ENCODE peak calls at places on chromosomes 1 and 21, in seven cellular contexts. P is cardiac muscle cell, C is heart left ventricle, J is IMR-90, U is hepatocyte, I is lower lobe of right lung, V is left ventricle myocardium inferior. K is an unnamed sample. For H3K4me1, the result is how much of the 10 kb centered on the place peaks cover.

GRCh38 chr1:14259191-14259757 is 339.2 kb upstream of the KAZN start:
- DNase-seq in I (peak), V (peak), J (no peak), U (no peak), P (peak), C (peak), K (peak)

GRCh38 chr1:240399381-240399780 is 212.6 kb downstream of the GREM2 start:
- DNase-seq in V (no peak), P (peak), C (no peak), I (no peak), J (peak), U (peak), K (no peak)

GRCh38 chr1:112807999-112808398 is 92.9 kb upstream of the PPM1J start:
- DNase-seq in I (no peak), P (no peak), C (no peak), J (no peak), V (no peak), U (no peak), K (peak)

GRCh38 chr1:235074335-235075120 is 54.1 kb downstream of the TOMM20 start:
- DNase-seq in I (peak), J (peak), V (peak), U (peak), P (peak), C (no peak), K (peak)

GRCh38 chr1:77605246-77606026 is 77.0 kb downstream of the ZZZ3 start:
- DNase-seq in C (peak), I (peak), V (peak), P (peak), U (peak), J (peak), K (peak)

GRCh38 chr1:205568469-205569361 is 63.1 kb downstream of the ELK4 start:
- DNase-seq in U (peak), C (peak), V (no peak), P (peak), J (no peak), I (no peak), K (no peak)

GRCh38 chr1:43992232-43992995 is 1.0 kb downstream of the CCDC24 start:
- DNase-seq in U (no peak), I (no peak), P (no peak), V (no peak), C (no peak), J (no peak), K (no peak)

GRCh38 chr1:153567621-153568366 is 2.1 kb upstream of the S100A2 start:
- DNase-seq in I (no peak), V (no peak), J (peak), C (no peak), P (no peak), U (peak), K (no peak)

GRCh38 chr1:63773815-63774616 is at the start of gene ROR1:
- DNase-seq in I (peak), C (peak), V (peak), J (peak), P (peak), U (peak), K (peak)

GRCh38 chr1:116268211-116268610 is 104.8 kb upstream of the ATP1A1 start:
- DNase-seq in J (no peak), U (peak), C (no peak), V (no peak), I (peak), P (peak), K (no peak)

GRCh38 chr1:63368131-63368530 is 704 bp downstream of the ALG6 start:
- DNase-seq in U (no peak), J (no peak), I (no peak), P (no peak), C (no peak), V (no peak), K (no peak)

GRCh38 chr1:153386500-153386901 is 4.4 kb downstream of the S100A8 start:
- DNase-seq in I (peak), V (peak), U (no peak), J (no peak), C (peak), P (no peak), K (peak)

GRCh38 chr1:172293379-172293778 is 127.1 kb upstream of the C1orf105 start:
- DNase-seq in V (no peak), P (peak), C (no peak), I (no peak), J (peak), U (no peak), K (no peak)

GRCh38 chr21:36156815-36157670 is at the start of gene DOP1B:
- DNase-seq in C (no peak), I (no peak), J (no peak), V (peak), U (no peak), P (no peak), K (no peak)

GRCh38 chr1:205348559-205349477 is 7.9 kb downstream of the KLHDC8A start:
- DNase-seq in P (no peak), V (no peak), C (no peak), J (no peak), U (no peak), I (no peak), K (no peak)

GRCh38 chr1:26602378-26602959 is 72.9 kb downstream of the RPS6KA1 start:
- DNase-seq in I (no peak), J (peak), C (peak), P (peak), V (no peak), U (peak), K (peak)

GRCh38 chr1:8211620-8212442 is 106.1 kb upstream of the SLC45A1 start:
- DNase-seq in V (no peak), I (peak), U (peak), P (peak), C (no peak), J (peak), K (no peak)

GRCh38 chr1:3170566-3171453 is 101.8 kb downstream of the PRDM16 start:
- DNase-seq in P (peak), J (no peak), I (peak), C (peak), U (peak), V (peak), K (peak)

GRCh38 chr1:111515291-111516007 is 12.0 kb upstream of the ADORA3 start:
- DNase-seq in J (peak), P (peak), C (peak), V (peak), I (peak), U (no peak), K (peak)

GRCh38 chr1:108609483-108610066 is 49.7 kb downstream of the EEIG2 start:
- DNase-seq in P (peak), J (no peak), U (no peak), I (no peak), C (peak), V (no peak), K (no peak)

GRCh38 chr1:206971029-206971655 is 882 bp upstream of the FCAMR start:
- DNase-seq in C (no peak), P (no peak), I (no peak), J (no peak), U (no peak), V (no peak), K (no peak)

GRCh38 chr1:104387716-104388508 is 638.2 kb downstream of the AMY1C start:
- DNase-seq in U (no peak), J (no peak), P (no peak), I (no peak), C (no peak), V (no peak), K (no peak)

GRCh38 chr1:219801433-219801832 is 126.9 kb downstream of the SLC30A10 start:
- DNase-seq in I (no peak), P (no peak), C (no peak), V (no peak), J (no peak), U (no peak), K (no peak)

GRCh38 chr21:44423312-44423821 is 31.9 kb upstream of the LRRC3 start:
- DNase-seq in V (peak), I (no peak), J (no peak), U (no peak), C (peak), P (no peak), K (no peak)

GRCh38 chr21:37348664-37349063 is 17.9 kb upstream of the DYRK1A start:
- DNase-seq in C (no peak), P (no peak), I (no peak), J (no peak), U (no peak), V (no peak), K (no peak)

GRCh38 chr1:47436304-47436978 is 1.4 kb upstream of the FOXD2 start:
- DNase-seq in U (peak), I (peak), P (peak), V (peak), J (peak), C (peak), K (peak)

GRCh38 chr1:14443164-14443787 is 155.2 kb upstream of the KAZN start:
- DNase-seq in I (no peak), U (no peak), V (no peak), C (no peak), J (peak), P (peak), K (no peak)

GRCh38 chr1:227212164-227212563 is 106.1 kb downstream of the CDC42BPA start:
- DNase-seq in J (no peak), P (no peak), C (no peak), U (no peak), I (no peak), V (no peak), K (no peak)

GRCh38 chr21:46299167-46299566 is 13.0 kb downstream of the YBEY start:
- DNase-seq in C (no peak), I (peak), P (no peak), U (no peak), J (no peak), V (no peak), K (no peak)

GRCh38 chr1:70667771-70668170 is 256.7 kb downstream of the CTH start:
- DNase-seq in J (no peak), C (no peak), I (no peak), P (no peak), V (no peak), U (no peak), K (no peak)

GRCh38 chr1:11714831-11715574 is 20.9 kb upstream of the AGTRAP start:
- DNase-seq in I (no peak), U (no peak), J (no peak), V (no peak), C (no peak), P (peak), K (no peak)

GRCh38 chr1:11719313-11720032 is 16.5 kb upstream of the AGTRAP start:
- DNase-seq in J (peak), P (peak), V (peak), U (peak), C (peak), I (peak), K (peak)

GRCh38 chr1:11721301-11721700 is 14.6 kb upstream of the AGTRAP start:
- DNase-seq in P (no peak), J (no peak), I (no peak), C (no peak), V (no peak), U (no peak), K (no peak)

GRCh38 chr1:11720523-11720922 is 15.4 kb upstream of the AGTRAP start:
- DNase-seq in I (no peak), V (no peak), U (no peak), C (no peak), P (no peak), J (no peak), K (no peak)

DNA sequence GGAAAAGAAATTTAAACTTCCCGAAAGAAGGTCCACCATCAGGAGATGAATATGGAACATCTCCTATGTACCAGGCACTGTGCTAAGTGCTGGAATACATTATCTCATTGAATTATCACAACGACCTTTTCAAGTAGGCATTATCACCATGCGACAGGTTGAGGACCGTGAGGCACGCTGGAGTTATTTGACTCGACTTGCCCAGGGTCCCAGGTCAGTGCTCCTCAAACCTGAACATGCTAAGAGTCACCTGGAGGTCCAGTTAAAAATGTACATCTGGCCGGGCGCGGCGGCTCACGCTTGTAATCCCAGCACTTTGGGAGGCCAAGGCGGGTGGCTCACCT is 15.9 kb upstream of the AGTRAP start:
- DNase-seq in I (no peak), P (no peak), V (no peak), U (no peak), J (no peak), C (no peak), K (no peak)
- TF ChIP-seq CTCF in I (no peak), P (no peak), V (peak), U (no peak), J (no peak), C (no peak), K (no peak)

DNA sequence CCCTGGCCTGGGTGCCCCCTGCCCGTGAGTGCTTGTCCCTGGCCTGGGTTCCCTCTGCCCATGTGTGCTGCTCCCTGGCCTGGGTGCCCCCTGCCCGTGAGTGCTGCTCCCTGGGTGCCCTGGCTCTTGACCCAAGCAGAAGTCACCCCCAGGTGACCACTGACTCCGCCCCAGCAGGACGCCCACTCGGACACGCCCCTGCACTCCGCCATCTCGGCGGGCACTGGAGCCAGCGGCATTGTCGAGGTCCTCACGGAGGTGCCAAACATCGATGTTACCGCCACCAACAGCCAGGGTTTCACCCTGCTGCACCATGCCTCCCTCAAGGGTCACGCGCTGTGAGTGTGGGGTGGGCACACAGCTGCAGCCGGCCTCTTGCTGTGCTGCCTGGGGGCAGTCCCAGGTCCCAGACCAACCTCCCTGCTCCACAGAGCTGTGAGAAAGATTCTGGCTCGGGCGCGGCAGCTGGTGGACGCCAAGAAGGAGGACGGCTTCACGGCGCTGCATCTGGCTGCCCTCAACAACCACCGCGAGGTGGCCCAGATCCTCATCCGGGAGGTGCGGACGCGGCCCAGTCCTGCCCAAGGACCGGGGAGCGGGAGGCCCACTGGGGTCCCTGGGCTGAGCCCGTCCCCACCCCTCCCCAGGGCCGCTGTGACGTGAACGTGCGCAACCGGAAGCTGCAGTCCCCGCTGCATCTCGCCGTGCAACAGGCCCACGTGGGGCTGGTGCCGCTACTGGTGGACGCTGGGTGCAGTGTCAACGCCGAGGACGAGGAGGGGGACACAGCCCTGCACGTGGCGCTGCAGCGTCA is 3.9 kb upstream of the MMP23B start:
- DNase-seq in I (peak), C (no peak), U (peak), P (no peak), V (no peak), J (no peak), K (no peak)
- H3K4me1 ChIP-seq in I (under half), C (under half), U (under half), P (under half), V (under half), J (under half), K (under half)

DNA sequence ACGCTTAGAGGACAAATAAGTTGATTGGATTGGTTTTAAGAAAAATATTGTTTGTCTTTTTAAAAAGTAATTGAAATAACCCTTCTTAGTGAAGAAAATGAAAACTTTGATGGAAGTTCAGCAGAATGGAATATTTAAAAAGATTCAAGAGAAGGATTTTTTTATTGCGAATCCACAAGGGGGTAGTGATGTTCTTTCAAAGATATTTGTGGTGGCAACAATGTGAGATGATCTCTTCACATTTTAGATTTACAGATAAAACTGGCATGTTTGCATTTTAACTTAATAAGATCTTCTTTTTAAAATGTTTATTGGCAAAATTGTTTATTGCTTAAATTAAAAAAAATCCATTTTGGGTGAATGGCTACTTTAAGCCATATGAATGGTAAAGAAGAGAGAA is 8.9 kb downstream of the CAMTA1 start:
- DNase-seq in U (peak), C (no peak), I (no peak), V (no peak), P (peak), J (peak), K (no peak)
- TF ChIP-seq CTCF in U (peak), C (peak), I (peak), V (peak), P (peak), J (peak), K (no peak)

GRCh38 chr1:89762801-89763648 is 57.8 kb upstream of the LRRC8D start:
- DNase-seq in V (peak), U (peak), I (peak), C (peak), P (peak), J (peak), K (peak)
- H3K4me1 ChIP-seq in V (half or more), U (under half), I (half or more), C (half or more), P (under half), J (under half), K (half or more)

DNA sequence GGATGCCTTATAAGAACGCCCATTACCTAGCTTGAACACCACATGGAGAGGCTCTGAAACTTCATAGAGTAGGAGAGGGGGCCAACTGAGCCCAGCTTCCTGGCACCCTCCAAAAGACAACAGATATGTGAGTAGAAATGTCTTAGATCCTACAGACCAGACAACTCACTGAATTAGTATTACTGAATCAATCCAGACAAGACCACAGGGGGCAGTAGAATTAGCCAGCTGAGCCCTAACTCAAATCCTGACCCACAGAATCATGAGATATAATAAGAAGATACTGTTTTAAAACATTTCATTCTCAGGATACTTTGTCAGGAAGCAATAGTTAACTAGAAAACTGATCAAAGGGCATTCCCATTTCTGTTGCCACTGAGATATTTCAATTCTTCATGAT is 45.8 kb upstream of the C1orf21 start:
- DNase-seq in J (no peak), C (no peak), U (no peak), V (no peak), I (no peak), P (no peak), K (no peak)
- TF ChIP-seq CTCF in J (peak), C (no peak), U (no peak), V (peak), I (no peak), P (peak), K (no peak)

GRCh38 chr1:158803681-158804080 is 22.7 kb upstream of the OR6N2 start:
- DNase-seq in P (no peak), U (no peak), J (no peak), V (no peak), I (no peak), C (no peak), K (no peak)
- H3K4me1 ChIP-seq in P (under half), U (under half), J (under half), V (under half), I (under half), C (under half), K (under half)

GRCh38 chr21:31457675-31458074 is 113.6 kb upstream of the TIAM1 start:
- DNase-seq in U (no peak), V (no peak), J (no peak), P (no peak), I (no peak), C (no peak), K (no peak)
- TF ChIP-seq CTCF in U (no peak), V (no peak), J (no peak), P (no peak), I (no peak), C (no peak), K (no peak)

GRCh38 chr21:34924194-34924593 is 124.9 kb downstream of the RUNX1 start:
- DNase-seq in C (no peak), P (no peak), V (no peak), J (no peak), I (no peak), U (no peak), K (no peak)
- H3K4me1 ChIP-seq in C (under half), P (under half), V (under half), J (under half), I (under half), U (under half), K (under half)

DNA sequence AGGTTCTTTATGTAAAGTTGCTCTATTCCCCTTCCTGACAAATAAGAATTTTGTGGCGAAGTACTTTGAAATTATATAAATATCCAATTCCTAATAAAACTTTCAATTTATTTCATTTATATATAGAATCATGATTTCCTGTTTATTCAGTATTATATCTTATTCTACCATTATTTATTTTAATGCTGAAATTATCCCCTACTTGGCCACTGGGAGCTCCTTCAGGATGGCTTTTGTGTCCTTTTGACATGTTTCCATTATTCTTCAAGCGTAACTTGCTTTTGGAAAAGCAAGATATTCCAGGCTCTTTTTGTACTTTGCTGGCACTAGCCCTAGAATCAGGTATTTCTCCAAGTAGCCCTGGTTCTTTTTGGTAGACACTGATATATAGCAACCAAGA is 67.2 kb upstream of the CACYBP start:
- DNase-seq in P (no peak), U (no peak), I (no peak), V (no peak), J (no peak), C (no peak), K (no peak)
- TF ChIP-seq CTCF in P (no peak), U (no peak), I (no peak), V (no peak), J (no peak), C (no peak), K (no peak)

DNA sequence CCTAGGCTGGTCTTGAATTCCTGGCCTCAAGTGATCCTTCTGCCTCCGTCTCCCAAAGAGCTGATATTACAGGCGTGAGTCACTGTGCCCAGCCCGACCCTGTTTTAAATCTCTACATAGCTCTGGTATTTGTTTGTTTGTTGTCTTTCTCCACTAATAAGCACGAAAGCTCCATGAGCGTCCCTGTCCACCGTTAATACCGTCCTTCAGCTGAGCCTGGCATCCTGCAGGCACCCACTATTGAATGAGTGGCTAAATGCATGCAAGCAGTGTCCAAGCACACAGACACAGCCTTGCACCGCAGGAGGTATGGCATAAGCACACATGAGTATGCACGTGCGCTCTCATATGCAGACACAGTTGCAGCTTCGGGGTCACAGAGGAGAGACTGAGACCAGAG is 4.5 kb upstream of the COL16A1 start:
- DNase-seq in C (no peak), P (no peak), U (peak), J (peak), I (no peak), V (no peak), K (no peak)
- H3K4me1 ChIP-seq in C (under half), P (under half), U (under half), J (under half), I (under half), V (under half), K (half or more)

K was measured in heart right ventricle.